ENCODE peak calls at places on chromosomes 4 and X, in eight cellular contexts. Y, K, W, P, N, X, Q and M are unnamed samples.

GRCh38 chr4:18020145-18020670 is 1.3 kb downstream of the LCORL start:
- ATAC-seq in Y (no peak), K (no peak), W (no peak), P (no peak), N (no peak), X (no peak), Q (no peak), M (no peak)

GRCh38 chrX:39356119-39356807 is 555.0 kb downstream of the MID1IP1 start:
- ATAC-seq in Y (no peak), K (no peak), W (no peak), P (no peak), N (no peak), X (no peak), Q (no peak), M (no peak)

GRCh38 chr4:185479507-185479971 is 8.0 kb upstream of the CCDC110 start:
- ATAC-seq in Y (no peak), K (no peak), W (no peak), P (no peak), N (no peak), X (no peak), Q (peak; percentile 53), M (peak; percentile 75)

GRCh38 chrX:136227948-136228584 is 23.1 kb downstream of the MAP7D3 start:
- ATAC-seq in Y (peak; percentile 43), K (no peak), W (no peak), P (peak; percentile 84), N (no peak), X (no peak), Q (no peak), M (no peak)

GRCh38 chrX:53266175-53266574 is 15.2 kb downstream of the IQSEC2 start:
- ATAC-seq in Y (no peak), K (no peak), W (no peak), P (no peak), N (no peak), X (no peak), Q (no peak), M (no peak)

GRCh38 chrX:131827935-131828334 is 195.2 kb upstream of the STK26 start:
- ATAC-seq in Y (peak; percentile 57), K (peak; percentile 56), W (no peak), P (peak; percentile 65), N (no peak), X (no peak), Q (peak; percentile 53), M (peak; percentile 64)

GRCh38 chr4:155025762-155026457 is 182.5 kb upstream of the NPY2R start:
- ATAC-seq in Y (no peak), K (no peak), W (no peak), P (no peak), N (no peak), X (peak; percentile 41), Q (peak; percentile 78), M (no peak)

GRCh38 chr4:11505225-11505971 is 76.7 kb upstream of the HS3ST1 start:
- ATAC-seq in Y (peak; percentile 57), K (no peak), W (no peak), P (peak; percentile 27), N (no peak), X (no peak), Q (no peak), M (no peak)

GRCh38 chrX:40120838-40121580 is 23.3 kb upstream of the BCOR start:
- ATAC-seq in Y (no peak), K (no peak), W (peak; percentile 63), P (no peak), N (no peak), X (no peak), Q (no peak), M (no peak)

GRCh38 chrX:74449322-74449936 is 28.1 kb downstream of the SLC16A2 start:
- ATAC-seq in Y (peak; percentile 48), K (peak; percentile 53), W (no peak), P (no peak), N (no peak), X (no peak), Q (no peak), M (no peak)

GRCh38 chr4:25032126-25032525 is 1.4 kb upstream of the LGI2 start:
- ATAC-seq in Y (no peak), K (no peak), W (no peak), P (no peak), N (no peak), X (no peak), Q (no peak), M (no peak)

GRCh38 chrX:139158256-139158655 is 372.3 kb upstream of the F9 start:
- ATAC-seq in Y (no peak), K (no peak), W (peak; percentile 90), P (no peak), N (no peak), X (no peak), Q (peak; percentile 86), M (no peak)